ENCODE peak calls at places on chromosomes 1 and 21, in five cellular contexts. I is thyroid gland, M is WTC11, Q is omental fat pad, D is Peyer's patch. F is an unnamed sample.

GRCh38 chr1:43143441-43143888 is 28.6 kb downstream of the EBNA1BP2 start:
- DNase-seq in Q (no peak), D (no peak), I (no peak), M (peak), F (no peak)

GRCh38 chr1:247332901-247333361 is 1.3 kb upstream of the ZNF496 start:
- DNase-seq in Q (no peak), D (no peak), I (peak), M (no peak), F (no peak)

GRCh38 chr1:22053018-22053860 is 730 bp downstream of the CDC42 start:
- DNase-seq in M (peak), Q (no peak), D (peak), I (peak), F (no peak)

GRCh38 chr1:38029081-38029681 is 16.6 kb downstream of the UTP11 start:
- DNase-seq in D (no peak), M (peak), I (no peak), Q (no peak), F (peak)

GRCh38 chr1:6247651-6248050 is 3.7 kb downstream of the HES3 start:
- DNase-seq in D (peak), I (no peak), Q (no peak), M (no peak), F (no peak)

GRCh38 chr1:14486401-14487110 is 111.9 kb upstream of the KAZN start:
- DNase-seq in I (no peak), M (no peak), D (no peak), Q (no peak), F (no peak)

GRCh38 chr1:15328245-15328784 is 81.3 kb downstream of the FHAD1 start:
- DNase-seq in M (no peak), Q (no peak), I (no peak), D (peak), F (no peak)

GRCh38 chr1:6724517-6725141 is 23.0 kb upstream of the DNAJC11 start:
- DNase-seq in M (no peak), I (peak), Q (no peak), D (no peak), F (no peak)

GRCh38 chr1:89464008-89464407 is 60.6 kb upstream of the LRRC8B start:
- DNase-seq in D (no peak), M (no peak), I (no peak), Q (no peak), F (no peak)

GRCh38 chr1:56584910-56585528 is 5.7 kb upstream of the PLPP3 start:
- DNase-seq in Q (no peak), M (no peak), I (peak), D (no peak), F (peak)

GRCh38 chr1:111032295-111032897 is 68.7 kb upstream of the LRIF1 start:
- DNase-seq in Q (no peak), I (no peak), D (no peak), M (no peak), F (peak)

GRCh38 chr1:67700692-67701410 is 15.8 kb downstream of the GADD45A start:
- DNase-seq in I (no peak), M (peak), Q (no peak), D (no peak), F (no peak)

GRCh38 chr21:15682182-15682895 is 47.4 kb upstream of the USP25 start:
- DNase-seq in D (no peak), M (no peak), Q (no peak), I (no peak), F (no peak)

GRCh38 chr1:20400341-20401177 is 85.5 kb downstream of the CAMK2N1 start:
- DNase-seq in D (no peak), Q (no peak), M (no peak), I (no peak), F (no peak)

GRCh38 chr1:54857741-54858665 is 29.0 kb downstream of the DHCR24 start:
- DNase-seq in Q (no peak), M (no peak), D (no peak), I (no peak), F (no peak)

GRCh38 chr1:10208537-10208936 is 1.8 kb upstream of the KIF1B start:
- DNase-seq in D (no peak), I (no peak), Q (no peak), M (no peak), F (no peak)

GRCh38 chr1:231487019-231487418 is 41.5 kb upstream of the TSNAX start:
- DNase-seq in M (no peak), D (no peak), I (no peak), Q (no peak), F (no peak)

GRCh38 chr1:156708245-156708661 is 2.9 kb upstream of the CRABP2 start:
- DNase-seq in Q (no peak), I (no peak), M (peak), D (no peak), F (no peak)

GRCh38 chr1:16180291-16180824 is 24.5 kb upstream of the EPHA2 start:
- DNase-seq in M (no peak), I (no peak), Q (no peak), D (no peak), F (no peak)

GRCh38 chr1:10788592-10789006 is 7.8 kb downstream of the CASZ1 start:
- DNase-seq in M (peak), D (peak), I (peak), Q (no peak), F (peak)

GRCh38 chr1:66809736-66810326 is 8.8 kb upstream of the INSL5 start:
- DNase-seq in D (no peak), I (no peak), Q (no peak), M (no peak), F (no peak)

GRCh38 chr21:36917487-36918158 is 48.8 kb downstream of the HLCS start:
- DNase-seq in I (no peak), Q (no peak), D (no peak), M (peak), F (no peak)

GRCh38 chr21:17738171-17738953 is 80.8 kb downstream of the C21orf91 start:
- DNase-seq in I (no peak), D (no peak), M (no peak), Q (no peak), F (no peak)

GRCh38 chr21:34874689-34875513 is 174.2 kb downstream of the RUNX1 start:
- DNase-seq in I (no peak), Q (no peak), D (no peak), M (no peak), F (no peak)

GRCh38 chr1:8651962-8652361 is 165.5 kb downstream of the RERE start:
- DNase-seq in Q (no peak), I (no peak), M (no peak), D (no peak), F (no peak)

GRCh38 chr1:229086686-229087085 is 184.2 kb upstream of the RAB4A start:
- DNase-seq in M (no peak), Q (no peak), I (no peak), D (no peak), F (no peak)

GRCh38 chr1:8078176-8078671 is 52.1 kb upstream of the ERRFI1 start:
- DNase-seq in D (no peak), I (peak), M (no peak), Q (no peak), F (no peak)

GRCh38 chr1:41358152-41358937 is 2.9 kb upstream of the FOXO6 start:
- DNase-seq in M (peak), D (peak), I (peak), Q (no peak), F (no peak)

GRCh38 chr1:43881415-43881814 is 52.2 kb upstream of the ARTN start:
- DNase-seq in I (no peak), D (no peak), Q (no peak), M (no peak), F (no peak)

GRCh38 chr1:156661932-156662587 is 15.1 kb downstream of the NES start:
- DNase-seq in D (no peak), I (no peak), M (no peak), Q (no peak), F (no peak)